ENCODE peak calls at places on chromosomes 3 and 15, in nine cellular contexts. S, Z, T, H, M, C, Y, F and G are unnamed samples.

GRCh38 chr15:65638107-65638506 is 16.4 kb downstream of the SLC24A1 start:
- DNase-seq in S (no peak), Y (no peak), Z (peak), F (no peak), C (no peak), T (no peak), H (no peak), M (no peak), G (no peak)

GRCh38 chr15:94576889-94577533 is 345.6 kb downstream of the MCTP2 start:
- DNase-seq in T (peak), M (no peak), F (no peak), Z (peak), S (peak), C (no peak), H (peak), Y (no peak), G (peak)

GRCh38 chr3:11154953-11155325 is 646 bp downstream of the HRH1 start:
- DNase-seq in T (no peak), S (no peak), C (no peak), Z (peak), H (no peak), F (no peak), M (no peak), Y (no peak), G (no peak)

GRCh38 chr3:172039352-172040077 is at the start of gene FNDC3B:
- DNase-seq in Z (peak), M (peak), F (peak), H (peak), S (peak), T (peak), Y (peak), C (peak), G (peak)

GRCh38 chr3:195063596-195064193 is 207.3 kb downstream of the XXYLT1 start:
- DNase-seq in M (no peak), T (no peak), F (no peak), Y (no peak), H (no peak), Z (no peak), C (no peak), S (peak), G (no peak)

GRCh38 chr3:11211531-11212300 is 57.4 kb downstream of the HRH1 start:
- DNase-seq in M (no peak), T (no peak), Y (no peak), Z (peak), F (peak), S (no peak), H (peak), C (no peak), G (no peak)

GRCh38 chr15:67329984-67330733 is 75.6 kb downstream of the IQCH start:
- DNase-seq in Z (no peak), H (no peak), Y (no peak), F (no peak), M (no peak), S (no peak), C (no peak), T (no peak), G (no peak)

GRCh38 chr3:65004316-65004715 is 316.5 kb upstream of the ADAMTS9 start:
- DNase-seq in T (no peak), H (peak), Y (no peak), Z (no peak), M (no peak), S (no peak), C (no peak), F (no peak), G (no peak)

GRCh38 chr3:57951106-57951882 is 56.9 kb upstream of the FLNB start:
- DNase-seq in F (peak), T (no peak), C (peak), Y (no peak), Z (no peak), H (peak), S (peak), M (no peak), G (peak)

GRCh38 chr3:27322634-27323033 is 46.5 kb downstream of the NEK10 start:
- DNase-seq in Y (no peak), C (no peak), M (no peak), Z (no peak), F (no peak), S (no peak), T (no peak), H (no peak), G (no peak)

GRCh38 chr15:23074684-23075083 is 35.3 kb upstream of the TUBGCP5 start:
- DNase-seq in S (no peak), Y (no peak), C (no peak), T (no peak), M (no peak), H (no peak), Z (no peak), F (no peak), G (no peak)

GRCh38 chr3:122052968-122053367 is 2.2 kb upstream of the CD86 start:
- DNase-seq in C (no peak), H (no peak), Z (no peak), Y (no peak), F (no peak), T (no peak), M (no peak), S (no peak), G (no peak)

GRCh38 chr3:61627768-61628185 is 66.4 kb downstream of the PTPRG start:
- DNase-seq in C (no peak), T (no peak), Z (no peak), H (peak), M (no peak), Y (no peak), S (no peak), F (peak), G (peak)

GRCh38 chr3:133489466-133490085 is 83.9 kb upstream of the CDV3 start:
- DNase-seq in Z (peak), H (no peak), T (no peak), S (no peak), Y (no peak), F (no peak), C (no peak), M (no peak), G (no peak)

GRCh38 chr3:62611541-62612240 is 238.3 kb upstream of the FEZF2 start:
- DNase-seq in S (no peak), T (no peak), H (peak), F (no peak), Y (no peak), Z (no peak), C (no peak), M (no peak), G (no peak)

GRCh38 chr3:24359645-24360462 is 134.8 kb downstream of the THRB start:
- DNase-seq in T (no peak), Z (peak), Y (no peak), F (no peak), S (no peak), C (no peak), H (no peak), M (no peak), G (no peak)

GRCh38 chr15:81268881-81269601 is 54.9 kb downstream of the STARD5 start:
- DNase-seq in M (no peak), Z (no peak), S (no peak), C (no peak), T (no peak), Y (no peak), F (no peak), H (no peak), G (no peak)